ENCODE peak calls at places on chromosomes 7 and 10, in six cellular contexts. F is HCT116, Z is hepatocyte, M is neuronal stem cell, P is ascending aorta, G is Peyer's patch. T is an unnamed sample. For H3K9me3 and H3K4me1, the result is how much of the 10 kb centered on the place peaks cover.

GRCh38 chr7:110548372-110548771 is 542.6 kb upstream of the LRRN3 start:
- DNase-seq in Z (no peak), P (no peak), M (no peak), F (no peak), G (no peak), T (no peak)

GRCh38 chr10:62075912-62076311 is 174.4 kb downstream of the ARID5B start:
- DNase-seq in P (no peak), F (no peak), G (no peak), Z (no peak), M (no peak), T (no peak)

GRCh38 chr7:101453617-101454016 is 90.9 kb downstream of the COL26A1 start:
- DNase-seq in M (no peak), P (no peak), G (no peak), F (no peak), Z (no peak), T (no peak)

GRCh38 chr7:47482013-47482761 is 99.7 kb downstream of the TNS3 start:
- DNase-seq in Z (peak), F (no peak), P (peak), M (no peak), G (no peak), T (no peak)

GRCh38 chr7:36605662-36606441 is 118.4 kb downstream of the AOAH start:
- DNase-seq in F (no peak), Z (no peak), G (no peak), P (no peak), M (no peak), T (no peak)

GRCh38 chr10:32166365-32166764 is 110.1 kb upstream of the KIF5B start:
- DNase-seq in M (no peak), F (no peak), P (no peak), G (no peak), Z (no peak), T (no peak)

GRCh38 chr7:113824117-113824823 is 94.5 kb downstream of the PPP1R3A start:
- DNase-seq in P (no peak), Z (no peak), M (no peak), F (no peak), G (no peak), T (no peak)

GRCh38 chr7:96097802-96098201 is 224.1 kb downstream of the SLC25A13 start:
- DNase-seq in M (no peak), P (no peak), G (no peak), Z (no peak), F (no peak), T (no peak)

GRCh38 chr7:46191776-46192175 is 270.7 kb upstream of the IGFBP3 start:
- DNase-seq in G (no peak), P (no peak), M (no peak), Z (no peak), F (no peak), T (no peak)

GRCh38 chr10:72079356-72079755 is 9.0 kb downstream of the SPOCK2 start:
- DNase-seq in M (no peak), P (no peak), Z (no peak), F (no peak), G (peak), T (no peak)

GRCh38 chr10:8059191-8059936 is 4.9 kb downstream of the GATA3 start:
- DNase-seq in M (peak), G (no peak), Z (no peak), F (no peak), P (no peak), T (no peak)

GRCh38 chr7:129864042-129864441 is 88.7 kb downstream of the UBE2H start:
- DNase-seq in Z (no peak), F (no peak), M (no peak), G (no peak), P (no peak), T (no peak)

GRCh38 chr7:142181966-142182365 is 70.4 kb downstream of the MGAM2 start:
- DNase-seq in G (no peak), M (no peak), P (no peak), F (no peak), Z (no peak), T (no peak)

GRCh38 chr10:63986536-63986935 is 465.3 kb downstream of the REEP3 start:
- DNase-seq in M (no peak), F (no peak), Z (no peak), G (no peak), P (no peak), T (no peak)
- H3K9me3 ChIP-seq in M (under half), F (under half), Z (under half), G (under half), P (under half), T (under half)

DNA sequence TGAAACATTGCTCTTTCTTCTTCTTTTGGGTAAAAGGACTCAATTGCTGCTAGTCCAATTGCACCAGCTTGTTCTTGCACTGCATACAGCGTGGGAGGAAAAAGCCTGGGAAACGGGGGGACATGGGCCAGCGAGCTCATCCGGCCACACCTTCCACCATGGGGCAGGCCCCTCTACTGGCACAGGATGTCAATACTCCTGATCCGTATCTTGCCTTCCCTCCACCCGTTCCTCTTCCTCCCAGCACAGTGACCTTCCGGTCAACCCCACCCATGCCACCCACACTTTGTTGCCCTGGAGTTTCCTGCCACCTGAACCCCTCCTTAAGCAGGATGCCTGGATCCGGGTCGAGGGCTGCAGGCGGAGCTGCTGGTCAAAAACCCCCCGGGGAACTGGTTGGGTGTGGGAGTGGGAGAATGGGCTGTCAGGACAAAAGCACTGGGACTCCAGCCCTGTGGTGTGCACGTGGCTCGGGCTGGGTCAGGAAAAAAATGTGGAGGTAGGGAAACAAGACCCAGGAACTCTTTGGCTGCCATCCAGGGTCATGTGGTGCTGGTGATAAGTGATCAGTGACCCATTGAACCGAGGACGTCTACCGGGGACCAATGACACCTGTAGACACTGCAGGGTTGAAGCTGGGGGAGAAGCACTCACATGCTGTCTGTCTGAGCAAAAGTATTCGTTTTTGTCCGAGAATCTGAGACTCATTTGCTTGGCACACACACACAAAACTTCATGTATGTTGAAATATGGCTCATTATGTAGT is 8.2 kb downstream of the IL2RA start:
- DNase-seq in G (peak), M (no peak), Z (peak), F (no peak), P (no peak), T (no peak)
- H3K4me1 ChIP-seq in G (under half), M (under half), Z (under half), F (under half), P (under half), T (under half)

GRCh38 chr7:57774300-57774699 is 324.3 kb downstream of the ZNF716 start:
- DNase-seq in F (no peak), G (no peak), Z (no peak), P (no peak), M (no peak), T (no peak)

GRCh38 chr7:57769131-57769530 is 319.2 kb downstream of the ZNF716 start:
- DNase-seq in Z (no peak), P (no peak), M (no peak), G (no peak), F (no peak), T (no peak)

GRCh38 chr7:57769958-57770357 is 320.0 kb downstream of the ZNF716 start:
- DNase-seq in F (no peak), G (no peak), P (no peak), M (no peak), Z (no peak), T (no peak)

GRCh38 chr7:57775396-57776088 is 325.6 kb downstream of the ZNF716 start:
- DNase-seq in F (no peak), Z (no peak), M (no peak), G (no peak), P (no peak), T (no peak)

DNA sequence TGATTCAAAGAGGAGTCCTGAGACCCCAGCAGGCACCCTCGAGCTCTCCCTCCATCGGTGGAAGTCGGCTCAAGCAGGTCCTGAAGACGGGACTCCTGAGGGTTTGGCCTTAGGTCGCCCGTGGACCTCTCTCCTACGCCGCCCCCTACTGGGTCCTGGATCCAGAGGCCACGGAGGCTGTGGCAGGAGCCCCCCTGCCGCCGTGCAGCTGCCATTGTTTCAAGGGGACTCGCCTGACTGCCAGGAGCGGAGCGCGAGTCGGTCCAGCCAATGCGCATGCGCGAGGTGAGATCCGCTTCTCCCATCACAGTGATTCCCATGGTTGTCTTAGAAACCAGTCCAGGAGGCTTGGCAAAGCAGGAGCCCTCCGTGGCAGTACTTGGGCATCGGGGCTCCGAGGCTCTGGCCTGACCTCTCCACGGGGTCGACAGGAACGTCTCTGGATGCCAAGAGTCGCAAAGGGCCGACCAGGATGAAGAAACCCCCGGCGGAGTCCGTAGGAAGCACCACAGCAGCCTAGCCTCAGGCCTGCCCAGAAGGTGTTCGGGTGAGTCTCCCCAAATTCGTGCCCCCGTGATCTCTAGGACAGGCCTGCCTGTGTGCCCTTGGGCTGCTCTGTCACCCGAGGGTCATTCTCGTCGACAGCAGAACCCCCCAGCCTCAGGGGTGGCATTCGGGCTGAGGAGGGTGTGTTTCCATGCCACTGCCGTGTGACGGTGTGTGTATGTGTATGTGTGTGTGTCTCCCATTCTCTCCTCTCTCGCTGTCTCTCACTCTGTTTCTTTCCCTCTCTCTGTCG is 322.3 kb downstream of the ZNF716 start:
- DNase-seq in P (no peak), G (no peak), Z (no peak), F (no peak), M (no peak), T (no peak)
- H3K9me3 ChIP-seq in P (under half), G (under half), Z (under half), F (under half), M (under half), T (under half)

GRCh38 chr7:27184342-27185012 is 555 bp downstream of the HOXA11 start:
- DNase-seq in G (no peak), Z (no peak), F (no peak), M (no peak), P (no peak), T (no peak)
- H3K4me1 ChIP-seq in G (under half), Z (under half), F (under half), M (under half), P (under half), T (under half)

DNA sequence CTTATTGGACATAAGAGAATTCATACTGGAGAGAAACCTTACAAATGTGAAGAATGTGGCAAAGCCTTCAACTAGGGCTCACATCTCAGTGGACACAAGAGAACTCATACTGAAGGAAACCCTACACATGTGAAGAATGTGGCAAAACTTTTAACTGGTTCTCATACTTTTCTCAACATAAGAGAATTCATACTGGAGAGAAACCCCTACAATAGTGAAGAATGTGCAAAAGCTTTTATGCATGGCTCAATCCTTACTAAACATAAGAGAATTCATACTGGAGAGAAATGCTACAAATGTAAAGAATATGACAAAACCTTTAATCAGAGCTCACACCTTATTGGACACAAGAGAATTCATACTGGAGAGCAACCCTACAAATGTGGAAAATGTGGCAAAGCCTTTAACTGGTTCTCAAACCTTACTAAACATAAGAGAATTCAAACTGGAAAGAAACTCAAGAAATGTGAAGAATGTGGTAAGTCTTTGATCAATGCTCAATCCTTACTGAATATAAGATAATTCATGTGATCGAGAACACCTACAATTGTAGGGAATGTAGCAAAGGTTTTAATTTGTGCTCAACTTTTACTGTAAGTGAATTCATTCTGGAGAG is 121.8 kb upstream of the ZNF722 start:
- DNase-seq in F (no peak), M (no peak), Z (no peak), G (no peak), P (no peak), T (no peak)
- H3K9me3 ChIP-seq in F (under half), M (under half), Z (under half), G (under half), P (under half), T (under half)

GRCh38 chr7:34756025-34756437 is 98.0 kb downstream of the NPSR1 start:
- DNase-seq in Z (no peak), F (no peak), M (no peak), P (no peak), G (no peak), T (no peak)
- H3K4me1 ChIP-seq in Z (under half), F (under half), M (under half), P (under half), G (under half), T (under half)